ENCODE peak calls at places on chromosomes 4 and X, in four cellular contexts. Z is K562, Y is HepG2, C is GM12878. L is an unnamed sample.

GRCh38 chr4:2806392-2807355 is 13.8 kb downstream of the SH3BP2 start:
- DNase-seq in Z (no peak), Y (no peak), C (no peak), L (no peak)

GRCh38 chrX:110359273-110359672 is 625 bp downstream of the RTL9 start:
- DNase-seq in Z (no peak), Y (no peak), C (no peak), L (no peak)

GRCh38 chr4:54423066-54423465 is 194.0 kb downstream of the PDGFRA start:
- DNase-seq in Z (no peak), Y (no peak), C (no peak), L (no peak)

GRCh38 chr4:185219551-185220344 is 10.3 kb downstream of the SNX25 start:
- DNase-seq in Z (no peak), Y (no peak), C (no peak), L (no peak)

GRCh38 chr4:108006361-108006760 is 16.7 kb downstream of the HADH start:
- DNase-seq in Z (no peak), Y (no peak), C (no peak), L (no peak)

GRCh38 chr4:175509320-175509719 is 302.7 kb downstream of the GPM6A start:
- DNase-seq in Z (peak; percentile 5), Y (peak; percentile 12), C (no peak), L (peak; percentile 48)

GRCh38 chrX:77510007-77510406 is 62.8 kb downstream of the FGF16 start:
- DNase-seq in Z (no peak), Y (no peak), C (no peak), L (no peak)

GRCh38 chr4:5398056-5398455 is 310.3 kb downstream of the EVC2 start:
- DNase-seq in Z (no peak), Y (no peak), C (no peak), L (no peak)

GRCh38 chrX:56785442-56785841 is 56.4 kb downstream of the NBDY start:
- DNase-seq in Z (no peak), Y (no peak), C (no peak), L (no peak)

GRCh38 chrX:127726227-127726626 is 326.0 kb downstream of the ACTRT1 start:
- DNase-seq in Z (no peak), Y (no peak), C (no peak), L (no peak)

GRCh38 chr4:15006416-15007024 is 4.2 kb downstream of the CPEB2 start:
- DNase-seq in Z (no peak), Y (no peak), C (no peak), L (no peak)

GRCh38 chr4:52028970-52029369 is 8.8 kb upstream of the LRRC66 start:
- DNase-seq in Z (no peak), Y (no peak), C (no peak), L (no peak)

GRCh38 chr4:16757080-16757521 is 141.3 kb downstream of the LDB2 start:
- DNase-seq in Z (no peak), Y (no peak), C (no peak), L (no peak)

GRCh38 chrX:12245650-12246645 is 107.7 kb downstream of the FRMPD4 start:
- DNase-seq in Z (no peak), Y (no peak), C (no peak), L (no peak)

GRCh38 chr4:16083217-16084191 is at the start of gene PROM1:
- DNase-seq in Z (no peak), Y (peak; percentile 3), C (no peak), L (no peak)

GRCh38 chr4:123919576-123920098 is 523.0 kb downstream of the SPRY1 start:
- DNase-seq in Z (no peak), Y (no peak), C (no peak), L (no peak)

GRCh38 chrX:118780509-118780908 is 43.1 kb upstream of the ZCCHC12 start:
- DNase-seq in Z (no peak), Y (no peak), C (no peak), L (no peak)

GRCh38 chr4:86118696-86119095 is 241.2 kb downstream of the MAPK10 start:
- DNase-seq in Z (no peak), Y (no peak), C (no peak), L (no peak)

GRCh38 chr4:86114563-86114962 is 245.3 kb downstream of the MAPK10 start:
- DNase-seq in Z (no peak), Y (no peak), C (no peak), L (no peak)

DNA sequence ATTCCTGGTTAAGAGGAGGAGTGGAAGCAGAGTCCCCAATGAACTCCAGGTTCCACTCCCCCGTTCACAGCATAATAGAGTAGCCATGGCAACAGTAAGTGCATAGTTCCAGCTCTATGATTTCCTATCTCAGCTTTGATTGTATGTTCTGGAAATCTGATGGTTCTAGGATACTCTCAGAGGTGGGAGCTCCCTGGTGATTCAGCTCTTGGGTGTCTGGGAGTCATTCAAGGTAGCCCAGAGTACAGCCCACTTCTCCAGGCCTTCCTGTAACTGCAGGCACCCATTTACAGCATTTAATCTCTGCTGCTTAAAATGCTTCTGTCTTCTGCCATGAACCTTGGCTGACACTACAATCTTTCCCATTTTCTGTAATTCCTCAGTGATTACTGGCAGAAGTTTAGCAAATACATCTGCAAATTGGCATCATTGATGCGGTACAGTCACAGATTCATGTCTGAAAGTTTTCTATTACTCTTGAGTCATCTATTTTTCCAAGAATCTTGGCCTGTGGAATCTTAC is 242.0 kb downstream of the MAPK10 start:
- DNase-seq in Z (no peak), Y (no peak), C (no peak), L (no peak)
- TF ChIP-seq SP1 in Z (no peak), Y (no peak), C (no peak), L (no peak)

DNA sequence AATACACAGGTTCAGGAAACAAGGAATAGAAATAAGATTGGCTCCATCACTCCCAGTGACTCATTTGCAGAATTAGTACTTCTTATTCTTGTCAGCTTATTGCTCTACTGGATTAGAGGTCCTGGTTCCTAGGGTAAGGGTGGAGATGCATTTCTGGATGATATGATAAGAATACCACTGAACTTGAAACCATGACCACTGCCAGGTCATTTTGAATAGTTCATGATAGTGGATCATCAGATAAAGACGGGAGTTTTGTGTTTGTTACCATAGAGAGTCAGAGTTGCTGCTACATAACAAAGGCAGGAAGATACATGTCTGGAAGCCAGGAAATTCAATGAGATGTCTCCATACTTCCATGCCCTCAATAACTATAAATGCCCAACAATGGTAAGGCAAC is 109.2 kb upstream of the FAT1 start:
- DNase-seq in Z (peak; percentile 35), Y (no peak), C (no peak), L (no peak)
- TF ChIP-seq BHLHE40 in Z (no peak), Y (no peak), C (no peak), L (no peak)

DNA sequence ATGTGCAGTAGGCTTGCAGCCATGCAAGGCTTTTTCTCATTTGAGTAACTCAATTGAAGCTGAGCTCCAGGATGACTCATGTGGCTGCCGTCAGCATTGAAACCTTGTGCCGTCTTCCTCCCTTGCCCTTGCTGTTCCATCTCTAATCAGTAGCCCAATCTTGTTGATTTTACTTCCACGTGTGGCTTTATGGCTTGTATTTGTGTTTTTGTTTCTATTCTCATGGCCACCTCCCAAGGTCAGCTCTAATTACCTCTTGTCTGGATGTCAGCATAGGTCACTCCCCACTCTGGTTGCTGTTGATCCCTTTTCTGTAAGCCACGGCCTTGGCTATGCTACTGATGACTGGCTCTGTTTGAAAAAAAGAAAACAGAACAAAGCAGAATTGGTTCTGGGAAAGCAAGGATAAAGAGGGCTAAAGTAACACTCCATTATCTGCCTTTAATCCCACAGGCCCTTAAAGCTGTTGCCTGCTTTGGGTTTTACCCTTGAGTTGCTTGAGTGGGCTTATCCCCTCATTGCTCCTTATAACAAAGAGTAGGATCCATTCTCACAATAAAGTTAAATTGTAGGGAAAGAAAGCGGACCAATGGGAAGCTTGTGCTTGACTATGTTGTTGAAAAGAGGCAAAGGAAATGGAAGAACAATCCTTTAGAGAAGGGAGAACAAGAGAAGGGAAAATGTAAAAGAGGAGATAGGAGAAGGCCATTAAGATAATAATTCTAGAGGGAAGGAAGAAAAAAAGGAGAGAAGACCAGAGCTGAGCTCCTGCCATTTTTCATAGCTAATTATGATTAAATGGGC is 173.9 kb upstream of the PGRMC2 start:
- DNase-seq in Z (peak; percentile 49), Y (no peak), C (no peak), L (peak; percentile 25)
- TF ChIP-seq SP1 in Z (no peak), Y (no peak), C (no peak), L (no peak)

GRCh38 chrX:19865567-19866363 is 21.6 kb downstream of the SH3KBP1 start:
- DNase-seq in Z (no peak), Y (no peak), C (no peak), L (no peak)

GRCh38 chrX:19867938-19868337 is 19.5 kb downstream of the SH3KBP1 start:
- DNase-seq in Z (no peak), Y (no peak), C (no peak), L (no peak)

GRCh38 chrX:19869195-19869594 is 18.2 kb downstream of the SH3KBP1 start:
- DNase-seq in Z (no peak), Y (no peak), C (no peak), L (no peak)

GRCh38 chrX:19866626-19867410 is 20.6 kb downstream of the SH3KBP1 start:
- DNase-seq in Z (no peak), Y (no peak), C (no peak), L (no peak)

GRCh38 chrX:19867411-19867732 is 20.0 kb downstream of the SH3KBP1 start:
- DNase-seq in Z (no peak), Y (no peak), C (no peak), L (no peak)
- TF ChIP-seq BHLHE40 in Z (no peak), Y (no peak), C (no peak), L (no peak)

DNA sequence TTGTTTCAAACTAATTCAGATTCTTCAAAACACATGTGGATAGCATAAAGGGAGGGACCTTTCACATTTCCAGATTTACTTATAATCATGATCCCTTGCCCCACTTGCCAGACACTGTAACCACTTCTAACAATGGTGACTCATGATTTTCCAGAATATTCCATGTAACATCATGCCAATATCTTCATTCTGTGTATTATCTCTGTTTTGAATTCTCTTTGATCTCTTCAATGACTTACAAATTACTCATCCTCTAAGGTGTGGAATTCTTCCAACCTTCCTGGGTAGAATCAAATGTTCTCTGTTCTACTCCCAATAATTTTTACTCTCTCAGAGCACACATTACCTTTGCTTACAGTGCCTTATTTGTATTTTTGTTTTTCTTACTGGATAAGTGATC is 517.1 kb downstream of the PCDH7 start:
- DNase-seq in Z (no peak), Y (no peak), C (no peak), L (no peak)
- TF ChIP-seq SP1 in Z (no peak), Y (no peak), C (no peak), L (no peak)

L was measured in HEK293T.